ENCODE peak calls at places on chromosomes 5 and 9, in ten cellular contexts. G is foreskin keratinocyte; W is neuronal stem cell; L is A549; P is lung; D is cardiac muscle cell; Q is heart left ventricle; R is mammary epithelial cell; F is naive thymus-derived CD4-positive, alpha-beta T cell; O is K562. K is an unnamed sample. For H3K4me1, the result is how much of the 10 kb centered on the place peaks cover.

GRCh38 chr9:88990721-88991065 is 575 bp upstream of the S1PR3 start:
- DNase-seq in Q (peak), L (peak), G (no peak), F (no peak), R (no peak), W (no peak), O (no peak), D (no peak), P (no peak), K (no peak)

GRCh38 chr9:87606921-87607521 is 109.4 kb downstream of the DAPK1 start:
- DNase-seq in W (no peak), D (peak), R (peak), L (peak), Q (no peak), F (no peak), O (no peak), P (no peak), G (peak), K (no peak)

GRCh38 chr9:75826292-75826691 is 64.2 kb upstream of the PCSK5 start:
- DNase-seq in Q (peak), D (no peak), R (no peak), W (no peak), G (no peak), P (no peak), L (no peak), O (no peak), F (no peak), K (no peak)

GRCh38 chr9:96136992-96137665 is 164.8 kb downstream of the HSD17B3 start:
- DNase-seq in G (no peak), P (peak), D (peak), F (no peak), O (no peak), W (no peak), L (no peak), R (no peak), Q (no peak), K (no peak)

GRCh38 chr5:155833282-155833681 is 493.7 kb upstream of the SGCD start:
- DNase-seq in F (no peak), D (no peak), W (no peak), G (no peak), O (no peak), P (no peak), L (no peak), Q (no peak), R (no peak), K (no peak)

GRCh38 chr9:122822958-122823357 is 5.4 kb downstream of the PDCL start:
- DNase-seq in D (no peak), W (no peak), F (no peak), Q (no peak), O (no peak), L (no peak), R (no peak), P (no peak), G (no peak), K (no peak)

GRCh38 chr9:129487658-129488483 is 133.0 kb downstream of the C9orf50 start:
- DNase-seq in W (no peak), O (peak), L (no peak), Q (peak), G (peak), P (peak), F (no peak), D (peak), R (peak), K (no peak)

GRCh38 chr9:123267481-123268239 is 726 bp downstream of the STRBP start:
- DNase-seq in Q (peak), D (no peak), G (no peak), W (no peak), R (no peak), P (peak), F (peak), L (no peak), O (no peak), K (peak)

GRCh38 chr5:10904862-10905432 is 143.9 kb upstream of the DAP start:
- DNase-seq in D (no peak), F (no peak), P (no peak), W (no peak), O (no peak), L (no peak), G (no peak), Q (no peak), R (no peak), K (no peak)

GRCh38 chr5:140996055-140996454 is 29.8 kb downstream of the PCDHAC2 start:
- DNase-seq in W (no peak), P (peak), R (no peak), O (no peak), Q (no peak), D (peak), F (no peak), G (no peak), L (no peak), K (no peak)

GRCh38 chr9:90724880-90725279 is 76.7 kb upstream of the SYK start:
- DNase-seq in R (no peak), F (no peak), G (no peak), L (no peak), W (no peak), O (no peak), Q (no peak), P (no peak), D (no peak), K (no peak)

GRCh38 chr5:136754216-136754615 is 388.9 kb upstream of the TRPC7 start:
- DNase-seq in O (no peak), R (no peak), P (no peak), D (no peak), F (no peak), G (no peak), W (no peak), L (no peak), Q (no peak), K (no peak)

GRCh38 chr5:82351754-82352145 is 73.6 kb upstream of the RPS23 start:
- DNase-seq in P (no peak), Q (no peak), G (no peak), F (no peak), W (peak), D (peak), O (peak), R (peak), L (peak), K (no peak)

GRCh38 chr5:66436721-66437120 is 159.5 kb upstream of the MAST4 start:
- DNase-seq in F (no peak), D (no peak), O (peak), R (no peak), P (no peak), Q (peak), W (no peak), L (no peak), G (no peak), K (no peak)

GRCh38 chr5:131998431-131999040 is 12.9 kb downstream of the ACSL6 start:
- DNase-seq in P (no peak), R (no peak), L (no peak), F (no peak), W (no peak), G (no peak), Q (peak), O (no peak), D (no peak), K (no peak)
- H3K4me1 ChIP-seq in P (under half), R (under half), L (under half), F (under half), W (under half), G (under half), Q (under half), O (half or more), D (under half), K (under half)

GRCh38 chr5:112921833-112922817 is at the start of gene REEP5:
- DNase-seq in L (peak), W (peak), R (peak), P (peak), O (peak), F (peak), D (peak), G (peak), Q (peak), K (peak)

GRCh38 chr5:112921031-112921832 is 795 bp downstream of the REEP5 start:
- DNase-seq in P (peak), D (peak), R (peak), O (peak), Q (peak), G (peak), F (peak), L (peak), W (peak), K (peak)

GRCh38 chr5:112918679-112919078 is 3.3 kb downstream of the REEP5 start:
- DNase-seq in R (no peak), Q (no peak), W (no peak), G (no peak), P (no peak), D (no peak), O (no peak), L (no peak), F (no peak), K (no peak)

GRCh38 chr5:112923988-112924387 is 2.0 kb upstream of the REEP5 start:
- DNase-seq in G (no peak), O (peak), P (no peak), F (no peak), W (no peak), D (no peak), R (no peak), Q (no peak), L (no peak), K (no peak)

DNA sequence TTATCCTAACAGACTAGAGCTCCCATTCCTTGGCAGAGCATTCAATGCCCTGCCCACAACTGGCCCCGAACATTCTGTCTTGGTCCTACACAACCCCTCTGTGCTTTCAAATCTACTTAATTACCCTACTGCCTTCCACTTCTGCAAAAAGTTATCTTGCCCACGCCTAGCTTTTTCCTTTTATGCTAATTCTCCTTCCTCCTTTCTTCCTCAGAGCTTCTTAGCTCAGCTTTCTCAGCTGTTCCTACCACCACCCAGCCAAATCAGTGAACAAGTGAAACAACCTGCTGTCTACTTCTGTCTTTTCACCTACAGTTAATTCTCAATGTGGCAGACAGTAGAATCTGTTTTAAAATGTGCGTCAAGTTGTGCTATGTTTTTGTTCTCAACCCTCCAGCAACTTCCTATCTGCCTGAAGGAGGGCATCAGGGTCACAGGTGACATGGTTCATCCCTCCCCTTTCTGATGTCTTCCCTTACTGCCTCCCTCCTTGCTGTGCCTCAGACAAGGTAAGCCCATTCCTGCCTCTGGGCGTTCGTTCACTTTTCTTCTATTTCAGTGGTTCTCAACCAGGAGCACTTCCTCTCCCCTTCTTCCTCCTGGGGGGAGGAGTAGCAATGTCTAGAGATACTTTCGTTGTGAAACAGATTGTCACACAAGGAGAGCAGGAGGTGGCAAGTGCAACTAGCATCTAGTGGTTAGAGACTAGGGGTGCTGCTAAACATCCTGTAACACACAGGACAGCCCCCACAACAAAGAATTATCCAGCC is 1.3 kb upstream of the REEP5 start:
- DNase-seq in O (peak), Q (no peak), P (no peak), L (no peak), G (no peak), D (no peak), W (no peak), F (no peak), R (no peak), K (no peak)
- H3K4me1 ChIP-seq in O (under half), Q (under half), P (under half), L (under half), G (under half), D (under half), W (under half), F (under half), R (under half), K (under half)

GRCh38 chr9:27468000-27468399 is 56.1 kb upstream of the IFNK start:
- DNase-seq in D (no peak), L (no peak), O (no peak), W (no peak), Q (no peak), R (no peak), F (no peak), P (no peak), G (no peak), K (no peak)
- H3K4me1 ChIP-seq in D (under half), L (under half), O (under half), W (under half), Q (under half), R (under half), F (under half), P (under half), G (under half), K (under half)

DNA sequence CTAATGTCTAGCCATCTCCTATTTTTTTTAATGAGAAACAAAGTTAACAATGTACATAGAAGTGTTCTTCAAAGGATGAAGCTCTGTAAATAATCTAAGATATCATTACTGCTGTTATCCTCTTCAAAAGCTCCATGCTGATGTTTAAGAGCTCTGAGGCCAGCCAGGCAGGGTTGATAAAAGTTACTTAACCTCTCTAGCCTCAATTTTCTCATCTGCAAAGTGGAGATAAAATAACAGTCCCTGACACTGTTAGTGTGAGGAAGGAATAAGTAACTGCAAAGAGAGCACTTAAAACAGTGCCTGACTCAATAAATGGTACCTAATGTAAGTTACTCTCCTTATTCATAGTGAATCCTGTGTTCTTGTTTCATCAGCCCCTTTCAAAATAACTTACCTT is 60.1 kb downstream of the LHFPL2 start:
- DNase-seq in G (no peak), F (no peak), Q (no peak), O (peak), R (no peak), W (no peak), L (no peak), D (no peak), P (no peak), K (no peak)
- H3K4me1 ChIP-seq in G (under half), F (under half), Q (under half), O (under half), R (under half), W (under half), L (half or more), D (under half), P (under half), K (under half)

K was measured in psoas muscle.